ENCODE peak calls at places on chromosomes 11 and 22, in ten cellular contexts. R is transverse colon, Y is prostate gland, E is uterus, P is heart right ventricle, A is GM23338, Z is psoas muscle, T is kidney, V is H1, B is breast epithelium. K is an unnamed sample. For H3K4me1, the result is how much of the 10 kb centered on the place peaks cover.

GRCh38 chr11:27076121-27076589 is 35.5 kb downstream of the BBOX1 start:
- DNase-seq in R (no peak), Y (no peak), E (peak), P (no peak), A (no peak), Z (no peak), T (no peak), V (no peak), B (no peak), K (no peak)

GRCh38 chr11:63845911-63846310 is 7.0 kb downstream of the MARK2 start:
- DNase-seq in R (no peak), Y (no peak), E (no peak), P (no peak), A (no peak), Z (no peak), T (no peak), V (no peak), B (no peak), K (no peak)

GRCh38 chr11:33529461-33529860 is 171.2 kb downstream of the C11orf91 start:
- DNase-seq in R (no peak), Y (no peak), E (no peak), P (no peak), A (no peak), Z (no peak), T (no peak), V (no peak), B (no peak), K (no peak)

GRCh38 chr11:116641561-116642045 is 131.2 kb downstream of the BUD13 start:
- DNase-seq in R (peak), Y (peak), E (no peak), P (peak), A (peak), Z (no peak), T (peak), V (peak), B (no peak), K (peak)

GRCh38 chr11:19907839-19908238 is 195.2 kb downstream of the NAV2 start:
- DNase-seq in R (no peak), Y (no peak), E (no peak), P (no peak), A (no peak), Z (no peak), T (no peak), V (no peak), B (no peak), K (no peak)

GRCh38 chr11:14364322-14364721 is 5.3 kb upstream of the RRAS2 start:
- DNase-seq in R (no peak), Y (no peak), E (no peak), P (no peak), A (no peak), Z (peak), T (no peak), V (no peak), B (no peak), K (no peak)

GRCh38 chr11:124898711-124899110 is 1.0 kb upstream of the ROBO4 start:
- DNase-seq in R (no peak), Y (no peak), E (peak), P (peak), A (peak), Z (peak), T (peak), V (no peak), B (no peak), K (no peak)

GRCh38 chr11:3144296-3145205 is 20.6 kb downstream of the OSBPL5 start:
- DNase-seq in R (no peak), Y (no peak), E (no peak), P (no peak), A (no peak), Z (no peak), T (no peak), V (no peak), B (no peak), K (no peak)

GRCh38 chr11:32213223-32213622 is 122.3 kb downstream of the RCN1 start:
- DNase-seq in R (no peak), Y (no peak), E (no peak), P (no peak), A (no peak), Z (no peak), T (no peak), V (no peak), B (no peak), K (no peak)

GRCh38 chr11:120174866-120175265 is 36.0 kb upstream of the OAF start:
- DNase-seq in R (no peak), Y (no peak), E (no peak), P (no peak), A (no peak), Z (no peak), T (no peak), V (no peak), B (no peak), K (no peak)

GRCh38 chr22:49972163-49973017 is 11.8 kb downstream of the PIM3 start:
- DNase-seq in R (no peak), Y (peak), E (peak), P (peak), A (no peak), Z (peak), T (peak), V (no peak), B (peak), K (peak)

GRCh38 chr11:48012051-48012391 is 31.7 kb downstream of the PTPRJ start:
- DNase-seq in R (no peak), Y (no peak), E (no peak), P (no peak), A (no peak), Z (no peak), T (no peak), V (no peak), B (no peak), K (no peak)

GRCh38 chr11:118820412-118821357 is 29.7 kb upstream of the DDX6 start:
- DNase-seq in R (peak), Y (peak), E (no peak), P (peak), A (peak), Z (peak), T (peak), V (no peak), B (peak), K (peak)

GRCh38 chr22:41366323-41367014 is 15.3 kb upstream of the TEF start:
- DNase-seq in R (no peak), Y (no peak), E (no peak), P (no peak), A (no peak), Z (no peak), T (no peak), V (no peak), B (no peak), K (no peak)
- H3K4me3 ChIP-seq in R (no peak), Y (peak), E (peak), P (peak), A (no peak), Z (peak), T (peak), V (no peak), B (peak), K (peak)

GRCh38 chr11:65866524-65867283 is 5.9 kb downstream of the EFEMP2 start:
- DNase-seq in R (no peak), Y (no peak), E (peak), P (no peak), A (no peak), Z (peak), T (peak), V (no peak), B (no peak), K (peak)

GRCh38 chr11:65864758-65865471 is 4.7 kb downstream of the MUS81 start:
- DNase-seq in R (no peak), Y (no peak), E (peak), P (no peak), A (no peak), Z (peak), T (peak), V (no peak), B (no peak), K (peak)

GRCh38 chr11:65867284-65868071 is 5.1 kb downstream of the EFEMP2 start:
- DNase-seq in R (no peak), Y (no peak), E (peak), P (no peak), A (peak), Z (peak), T (no peak), V (no peak), B (no peak), K (peak)

GRCh38 chr11:65863889-65864757 is 3.9 kb downstream of the MUS81 start:
- DNase-seq in R (no peak), Y (no peak), E (peak), P (no peak), A (no peak), Z (peak), T (peak), V (no peak), B (no peak), K (peak)

DNA sequence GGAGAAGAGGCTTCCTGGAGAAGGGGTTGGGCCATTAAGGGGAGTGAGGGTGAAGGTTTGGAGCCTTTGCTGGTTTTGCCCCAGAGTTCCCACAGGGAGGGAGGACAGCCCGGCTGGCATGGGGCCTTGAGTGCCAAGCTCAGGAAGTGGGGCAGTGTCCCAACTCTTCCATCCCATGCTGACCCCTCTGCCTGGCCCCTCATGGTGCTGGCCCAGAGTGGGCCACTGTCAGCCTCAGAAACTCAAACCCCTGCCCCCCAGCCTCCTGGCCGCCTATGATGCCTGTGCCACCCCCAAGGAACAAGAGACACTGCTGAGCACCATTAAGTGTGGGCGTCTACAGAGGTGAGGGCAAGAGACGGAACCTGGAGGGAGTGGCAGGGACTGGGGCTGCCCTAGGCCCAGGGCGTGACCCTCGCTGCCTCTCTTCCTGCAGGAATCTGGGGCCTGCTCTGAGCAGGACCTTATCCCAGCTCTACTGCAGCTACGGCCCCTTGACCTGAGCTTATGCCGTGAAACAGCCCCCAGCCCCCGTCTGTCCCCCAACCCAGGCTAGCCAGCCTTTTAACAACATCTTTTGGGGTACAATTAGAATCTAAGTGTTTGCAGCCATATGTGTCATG is 5.4 kb downstream of the MUS81 start:
- DNase-seq in R (no peak), Y (no peak), E (peak), P (no peak), A (no peak), Z (peak), T (peak), V (no peak), B (no peak), K (peak)
- H3K4me1 ChIP-seq in R (under half), Y (under half), E (under half), P (under half), A (under half), Z (under half), T (under half), V (under half), B (under half), K (under half)

GRCh38 chr11:75079546-75079945 is 17.1 kb downstream of the OR2AT4 start:
- DNase-seq in R (no peak), Y (no peak), E (no peak), P (no peak), A (no peak), Z (no peak), T (no peak), V (no peak), B (no peak), K (no peak)

GRCh38 chr11:75073459-75074190 is 23.1 kb downstream of the OR2AT4 start:
- DNase-seq in R (no peak), Y (no peak), E (no peak), P (no peak), A (peak), Z (no peak), T (no peak), V (no peak), B (no peak), K (no peak)

GRCh38 chr11:75082601-75083216 is 14.0 kb downstream of the OR2AT4 start:
- DNase-seq in R (no peak), Y (no peak), E (no peak), P (no peak), A (no peak), Z (no peak), T (no peak), V (no peak), B (no peak), K (no peak)

GRCh38 chr11:75077316-75077715 is 19.4 kb downstream of the OR2AT4 start:
- DNase-seq in R (no peak), Y (no peak), E (no peak), P (no peak), A (no peak), Z (no peak), T (no peak), V (no peak), B (no peak), K (no peak)

DNA sequence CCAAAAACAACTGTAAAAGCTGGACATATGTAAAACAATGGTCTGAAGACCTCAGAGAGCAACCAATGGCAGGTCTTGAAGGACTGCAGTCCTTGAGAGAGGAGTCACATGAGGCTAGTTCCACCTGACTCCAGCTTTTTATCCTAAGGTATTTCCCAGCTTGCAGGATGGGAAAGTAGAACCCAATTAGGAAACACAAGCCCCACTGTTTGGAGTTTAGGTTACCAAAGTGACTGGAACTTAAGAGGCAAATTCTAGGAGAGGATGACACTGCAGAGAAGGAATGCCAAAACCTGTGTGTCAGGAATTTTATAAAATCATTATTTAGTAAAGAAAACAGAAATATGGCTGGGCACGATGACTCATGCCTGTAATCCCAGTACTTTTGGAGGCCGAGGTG is 18.4 kb downstream of the OR2AT4 start:
- DNase-seq in R (no peak), Y (no peak), E (no peak), P (no peak), A (peak), Z (no peak), T (no peak), V (no peak), B (no peak), K (no peak)
- TF ChIP-seq CTCF in R (no peak), Y (no peak), E (no peak), P (no peak), A (no peak), Z (no peak), T (no peak), V (no peak), B (no peak), K (no peak)

DNA sequence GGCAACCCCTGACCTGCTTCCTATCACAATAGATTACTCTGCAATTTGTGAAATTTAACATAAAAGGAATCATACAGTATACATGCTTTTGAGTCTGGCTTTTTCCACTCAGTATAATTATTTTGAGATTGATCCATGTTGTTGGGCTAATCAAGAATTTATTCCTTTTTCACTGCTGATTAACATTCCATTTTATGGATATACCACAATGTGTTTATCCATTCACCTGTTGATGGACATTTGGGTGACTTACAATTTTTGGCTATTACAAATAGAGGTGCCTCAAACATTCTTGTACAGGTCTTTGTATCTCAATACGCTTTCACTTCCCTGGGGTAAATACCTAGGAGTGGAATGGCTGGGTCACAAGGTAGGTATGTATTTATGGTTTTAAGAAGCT is 24.9 kb downstream of the TENM4 start:
- DNase-seq in R (no peak), Y (no peak), E (no peak), P (no peak), A (no peak), Z (no peak), T (no peak), V (no peak), B (no peak), K (no peak)
- H3K4me3 ChIP-seq in R (no peak), Y (no peak), E (no peak), P (no peak), A (no peak), Z (no peak), T (no peak), V (no peak), B (no peak), K (no peak)